ENCODE peak calls at places on chromosomes 4 and X, in eight cellular contexts. One of them, this sample, is unnamed.

GRCh38 chrX:142688256-142688655 is 337.5 kb upstream of the SPANXN4 start:
- DNase-seq in activated CD4-positive, alpha-beta T cell treated with anti-CD3 and anti-CD28 coated beads, Interleukin-2, amount 50 U/mL, for 24 hours: no peak
- DNase-seq in NK-92 treated with Interleukin-12 subunit alpha and Interleukin-12 subunit beta, amount 100 ng/mL, for 24 hours: no peak
- DNase-seq in OCI-LY7: no peak
- DNase-seq in IMR-90: no peak
- DNase-seq in SJSA1: no peak
- DNase-seq in NCI-H1092: no peak
- DNase-seq in Peyer's patch: no peak
- DNase-seq in this sample: no peak

GRCh38 chr4:87240341-87240740 is 19.9 kb upstream of the KLHL8 start:
- DNase-seq in SJSA1: no peak
- DNase-seq in activated CD4-positive, alpha-beta T cell treated with anti-CD3 and anti-CD28 coated beads, Interleukin-2, amount 50 U/mL, for 24 hours: no peak
- DNase-seq in Peyer's patch: no peak
- DNase-seq in OCI-LY7: no peak
- DNase-seq in NCI-H1092: no peak
- DNase-seq in NK-92 treated with Interleukin-12 subunit alpha and Interleukin-12 subunit beta, amount 100 ng/mL, for 24 hours: no peak
- DNase-seq in IMR-90: no peak
- DNase-seq in this sample: no peak

GRCh38 chr4:169225058-169225751 is 45.6 kb downstream of the SH3RF1 start:
- DNase-seq in NK-92 treated with Interleukin-12 subunit alpha and Interleukin-12 subunit beta, amount 100 ng/mL, for 24 hours: no peak
- DNase-seq in activated CD4-positive, alpha-beta T cell treated with anti-CD3 and anti-CD28 coated beads, Interleukin-2, amount 50 U/mL, for 24 hours: no peak
- DNase-seq in Peyer's patch: no peak
- DNase-seq in SJSA1: peak
- DNase-seq in NCI-H1092: no peak
- DNase-seq in OCI-LY7: no peak
- DNase-seq in IMR-90: peak
- DNase-seq in this sample: no peak

GRCh38 chrX:154516655-154517100 is 646 bp upstream of the FAM3A start:
- DNase-seq in activated CD4-positive, alpha-beta T cell treated with anti-CD3 and anti-CD28 coated beads, Interleukin-2, amount 50 U/mL, for 24 hours: no peak
- DNase-seq in NCI-H1092: no peak
- DNase-seq in OCI-LY7: no peak
- DNase-seq in NK-92 treated with Interleukin-12 subunit alpha and Interleukin-12 subunit beta, amount 100 ng/mL, for 24 hours: no peak
- DNase-seq in Peyer's patch: no peak
- DNase-seq in SJSA1: peak
- DNase-seq in IMR-90: peak
- DNase-seq in this sample: peak

GRCh38 chrX:19225906-19226305 is 103.6 kb upstream of the ADGRG2 start:
- DNase-seq in NCI-H1092: no peak
- DNase-seq in activated CD4-positive, alpha-beta T cell treated with anti-CD3 and anti-CD28 coated beads, Interleukin-2, amount 50 U/mL, for 24 hours: no peak
- DNase-seq in OCI-LY7: no peak
- DNase-seq in Peyer's patch: no peak
- DNase-seq in SJSA1: no peak
- DNase-seq in NK-92 treated with Interleukin-12 subunit alpha and Interleukin-12 subunit beta, amount 100 ng/mL, for 24 hours: no peak
- DNase-seq in IMR-90: peak
- DNase-seq in this sample: peak

GRCh38 chr4:86960557-86960959 is 25.7 kb downstream of the AFF1 start:
- DNase-seq in SJSA1: no peak
- DNase-seq in activated CD4-positive, alpha-beta T cell treated with anti-CD3 and anti-CD28 coated beads, Interleukin-2, amount 50 U/mL, for 24 hours: no peak
- DNase-seq in NCI-H1092: no peak
- DNase-seq in OCI-LY7: peak
- DNase-seq in Peyer's patch: no peak
- DNase-seq in IMR-90: peak
- DNase-seq in NK-92 treated with Interleukin-12 subunit alpha and Interleukin-12 subunit beta, amount 100 ng/mL, for 24 hours: no peak
- DNase-seq in this sample: no peak

GRCh38 chr4:186669159-186669720 is 54.4 kb downstream of the FAT1 start:
- DNase-seq in IMR-90: peak
- DNase-seq in NK-92 treated with Interleukin-12 subunit alpha and Interleukin-12 subunit beta, amount 100 ng/mL, for 24 hours: no peak
- DNase-seq in SJSA1: peak
- DNase-seq in Peyer's patch: no peak
- DNase-seq in activated CD4-positive, alpha-beta T cell treated with anti-CD3 and anti-CD28 coated beads, Interleukin-2, amount 50 U/mL, for 24 hours: no peak
- DNase-seq in OCI-LY7: peak
- DNase-seq in NCI-H1092: peak
- DNase-seq in this sample: no peak

GRCh38 chr4:164807611-164808010 is 53.7 kb downstream of the SMIM31 start:
- DNase-seq in NK-92 treated with Interleukin-12 subunit alpha and Interleukin-12 subunit beta, amount 100 ng/mL, for 24 hours: no peak
- DNase-seq in activated CD4-positive, alpha-beta T cell treated with anti-CD3 and anti-CD28 coated beads, Interleukin-2, amount 50 U/mL, for 24 hours: no peak
- DNase-seq in IMR-90: no peak
- DNase-seq in SJSA1: peak
- DNase-seq in NCI-H1092: no peak
- DNase-seq in Peyer's patch: no peak
- DNase-seq in OCI-LY7: no peak
- DNase-seq in this sample: peak

GRCh38 chr4:103429283-103429682 is 231.1 kb upstream of the CENPE start:
- DNase-seq in SJSA1: no peak
- DNase-seq in IMR-90: no peak
- DNase-seq in OCI-LY7: no peak
- DNase-seq in NCI-H1092: no peak
- DNase-seq in activated CD4-positive, alpha-beta T cell treated with anti-CD3 and anti-CD28 coated beads, Interleukin-2, amount 50 U/mL, for 24 hours: no peak
- DNase-seq in Peyer's patch: no peak
- DNase-seq in NK-92 treated with Interleukin-12 subunit alpha and Interleukin-12 subunit beta, amount 100 ng/mL, for 24 hours: no peak
- DNase-seq in this sample: peak

GRCh38 chrX:45003080-45003479 is 130.1 kb downstream of the KDM6A start:
- DNase-seq in NK-92 treated with Interleukin-12 subunit alpha and Interleukin-12 subunit beta, amount 100 ng/mL, for 24 hours: no peak
- DNase-seq in Peyer's patch: no peak
- DNase-seq in OCI-LY7: no peak
- DNase-seq in activated CD4-positive, alpha-beta T cell treated with anti-CD3 and anti-CD28 coated beads, Interleukin-2, amount 50 U/mL, for 24 hours: no peak
- DNase-seq in SJSA1: no peak
- DNase-seq in NCI-H1092: no peak
- DNase-seq in IMR-90: no peak
- DNase-seq in this sample: no peak

GRCh38 chr4:42628740-42629139 is 28.2 kb downstream of the ATP8A1 start:
- DNase-seq in activated CD4-positive, alpha-beta T cell treated with anti-CD3 and anti-CD28 coated beads, Interleukin-2, amount 50 U/mL, for 24 hours: no peak
- DNase-seq in NK-92 treated with Interleukin-12 subunit alpha and Interleukin-12 subunit beta, amount 100 ng/mL, for 24 hours: no peak
- DNase-seq in IMR-90: no peak
- DNase-seq in SJSA1: no peak
- DNase-seq in Peyer's patch: peak
- DNase-seq in NCI-H1092: no peak
- DNase-seq in OCI-LY7: no peak
- DNase-seq in this sample: no peak

GRCh38 chr4:81220269-81220668 is 5.2 kb upstream of the PRKG2 start:
- DNase-seq in activated CD4-positive, alpha-beta T cell treated with anti-CD3 and anti-CD28 coated beads, Interleukin-2, amount 50 U/mL, for 24 hours: no peak
- DNase-seq in OCI-LY7: no peak
- DNase-seq in Peyer's patch: no peak
- DNase-seq in IMR-90: no peak
- DNase-seq in NK-92 treated with Interleukin-12 subunit alpha and Interleukin-12 subunit beta, amount 100 ng/mL, for 24 hours: no peak
- DNase-seq in SJSA1: no peak
- DNase-seq in NCI-H1092: no peak
- DNase-seq in this sample: no peak

GRCh38 chrX:19776753-19777152 is 110.6 kb downstream of the SH3KBP1 start:
- DNase-seq in activated CD4-positive, alpha-beta T cell treated with anti-CD3 and anti-CD28 coated beads, Interleukin-2, amount 50 U/mL, for 24 hours: no peak
- DNase-seq in NCI-H1092: no peak
- DNase-seq in SJSA1: no peak
- DNase-seq in Peyer's patch: peak
- DNase-seq in OCI-LY7: peak
- DNase-seq in NK-92 treated with Interleukin-12 subunit alpha and Interleukin-12 subunit beta, amount 100 ng/mL, for 24 hours: no peak
- DNase-seq in IMR-90: no peak
- DNase-seq in this sample: no peak

GRCh38 chr4:33067221-33067620 is 2347.1 kb downstream of the PCDH7 start:
- DNase-seq in Peyer's patch: no peak
- DNase-seq in NK-92 treated with Interleukin-12 subunit alpha and Interleukin-12 subunit beta, amount 100 ng/mL, for 24 hours: no peak
- DNase-seq in NCI-H1092: no peak
- DNase-seq in IMR-90: peak
- DNase-seq in OCI-LY7: no peak
- DNase-seq in SJSA1: no peak
- DNase-seq in activated CD4-positive, alpha-beta T cell treated with anti-CD3 and anti-CD28 coated beads, Interleukin-2, amount 50 U/mL, for 24 hours: no peak
- DNase-seq in this sample: no peak

GRCh38 chr4:186569533-186570192 is 14.3 kb upstream of the MTNR1A start:
- DNase-seq in NCI-H1092: no peak
- DNase-seq in activated CD4-positive, alpha-beta T cell treated with anti-CD3 and anti-CD28 coated beads, Interleukin-2, amount 50 U/mL, for 24 hours: no peak
- DNase-seq in NK-92 treated with Interleukin-12 subunit alpha and Interleukin-12 subunit beta, amount 100 ng/mL, for 24 hours: no peak
- DNase-seq in SJSA1: peak
- DNase-seq in IMR-90: no peak
- DNase-seq in OCI-LY7: no peak
- DNase-seq in Peyer's patch: no peak
- DNase-seq in this sample: no peak

GRCh38 chrX:69238153-69238959 is 73.1 kb upstream of the PJA1 start:
- DNase-seq in activated CD4-positive, alpha-beta T cell treated with anti-CD3 and anti-CD28 coated beads, Interleukin-2, amount 50 U/mL, for 24 hours: no peak
- DNase-seq in NK-92 treated with Interleukin-12 subunit alpha and Interleukin-12 subunit beta, amount 100 ng/mL, for 24 hours: no peak
- DNase-seq in OCI-LY7: no peak
- DNase-seq in SJSA1: no peak
- DNase-seq in IMR-90: no peak
- DNase-seq in Peyer's patch: no peak
- DNase-seq in NCI-H1092: peak
- DNase-seq in this sample: no peak

GRCh38 chr4:74933562-74934015 is 673 bp downstream of the PARM1 start:
- DNase-seq in IMR-90: no peak
- DNase-seq in Peyer's patch: peak
- DNase-seq in activated CD4-positive, alpha-beta T cell treated with anti-CD3 and anti-CD28 coated beads, Interleukin-2, amount 50 U/mL, for 24 hours: no peak
- DNase-seq in NCI-H1092: no peak
- DNase-seq in OCI-LY7: no peak
- DNase-seq in NK-92 treated with Interleukin-12 subunit alpha and Interleukin-12 subunit beta, amount 100 ng/mL, for 24 hours: no peak
- DNase-seq in SJSA1: no peak
- DNase-seq in this sample: no peak

GRCh38 chr4:47031713-47032404 is 492 bp downstream of the GABRB1 start:
- DNase-seq in SJSA1: no peak
- DNase-seq in NK-92 treated with Interleukin-12 subunit alpha and Interleukin-12 subunit beta, amount 100 ng/mL, for 24 hours: no peak
- DNase-seq in Peyer's patch: peak
- DNase-seq in IMR-90: no peak
- DNase-seq in NCI-H1092: no peak
- DNase-seq in OCI-LY7: no peak
- DNase-seq in activated CD4-positive, alpha-beta T cell treated with anti-CD3 and anti-CD28 coated beads, Interleukin-2, amount 50 U/mL, for 24 hours: no peak
- DNase-seq in this sample: no peak

GRCh38 chrX:47234583-47234982 is 1.8 kb downstream of the USP11 start:
- DNase-seq in NCI-H1092: no peak
- DNase-seq in NK-92 treated with Interleukin-12 subunit alpha and Interleukin-12 subunit beta, amount 100 ng/mL, for 24 hours: no peak
- DNase-seq in OCI-LY7: no peak
- DNase-seq in SJSA1: no peak
- DNase-seq in IMR-90: peak
- DNase-seq in activated CD4-positive, alpha-beta T cell treated with anti-CD3 and anti-CD28 coated beads, Interleukin-2, amount 50 U/mL, for 24 hours: no peak
- DNase-seq in Peyer's patch: no peak
- DNase-seq in this sample: no peak

GRCh38 chrX:46298821-46299220 is 246.4 kb downstream of the ZNF674 start:
- DNase-seq in SJSA1: no peak
- DNase-seq in NCI-H1092: no peak
- DNase-seq in activated CD4-positive, alpha-beta T cell treated with anti-CD3 and anti-CD28 coated beads, Interleukin-2, amount 50 U/mL, for 24 hours: no peak
- DNase-seq in NK-92 treated with Interleukin-12 subunit alpha and Interleukin-12 subunit beta, amount 100 ng/mL, for 24 hours: no peak
- DNase-seq in IMR-90: peak
- DNase-seq in Peyer's patch: no peak
- DNase-seq in OCI-LY7: no peak
- DNase-seq in this sample: no peak

GRCh38 chr4:37803348-37803973 is 23.0 kb upstream of the PGM2 start:
- DNase-seq in activated CD4-positive, alpha-beta T cell treated with anti-CD3 and anti-CD28 coated beads, Interleukin-2, amount 50 U/mL, for 24 hours: no peak
- DNase-seq in IMR-90: peak
- DNase-seq in SJSA1: peak
- DNase-seq in OCI-LY7: peak
- DNase-seq in Peyer's patch: no peak
- DNase-seq in NK-92 treated with Interleukin-12 subunit alpha and Interleukin-12 subunit beta, amount 100 ng/mL, for 24 hours: no peak
- DNase-seq in NCI-H1092: no peak
- DNase-seq in this sample: no peak

GRCh38 chr4:33961751-33962150 is 2282.6 kb downstream of the ARAP2 start:
- DNase-seq in OCI-LY7: no peak
- DNase-seq in NK-92 treated with Interleukin-12 subunit alpha and Interleukin-12 subunit beta, amount 100 ng/mL, for 24 hours: no peak
- DNase-seq in IMR-90: peak
- DNase-seq in NCI-H1092: no peak
- DNase-seq in SJSA1: no peak
- DNase-seq in activated CD4-positive, alpha-beta T cell treated with anti-CD3 and anti-CD28 coated beads, Interleukin-2, amount 50 U/mL, for 24 hours: no peak
- DNase-seq in Peyer's patch: no peak
- DNase-seq in this sample: no peak

GRCh38 chr4:182925298-182925738 is 8.1 kb upstream of the DCTD start:
- DNase-seq in SJSA1: peak
- DNase-seq in IMR-90: peak
- DNase-seq in NCI-H1092: peak
- DNase-seq in activated CD4-positive, alpha-beta T cell treated with anti-CD3 and anti-CD28 coated beads, Interleukin-2, amount 50 U/mL, for 24 hours: peak
- DNase-seq in Peyer's patch: peak
- DNase-seq in OCI-LY7: peak
- DNase-seq in NK-92 treated with Interleukin-12 subunit alpha and Interleukin-12 subunit beta, amount 100 ng/mL, for 24 hours: peak
- DNase-seq in this sample: peak

GRCh38 chrX:79080131-79080530 is 64.4 kb upstream of the GPR174 start:
- DNase-seq in activated CD4-positive, alpha-beta T cell treated with anti-CD3 and anti-CD28 coated beads, Interleukin-2, amount 50 U/mL, for 24 hours: no peak
- DNase-seq in IMR-90: no peak
- DNase-seq in Peyer's patch: no peak
- DNase-seq in OCI-LY7: no peak
- DNase-seq in SJSA1: peak
- DNase-seq in NK-92 treated with Interleukin-12 subunit alpha and Interleukin-12 subunit beta, amount 100 ng/mL, for 24 hours: no peak
- DNase-seq in NCI-H1092: no peak
- DNase-seq in this sample: no peak

GRCh38 chrX:42093756-42094155 is 170.4 kb upstream of the CASK start:
- DNase-seq in NK-92 treated with Interleukin-12 subunit alpha and Interleukin-12 subunit beta, amount 100 ng/mL, for 24 hours: no peak
- DNase-seq in NCI-H1092: no peak
- DNase-seq in OCI-LY7: no peak
- DNase-seq in activated CD4-positive, alpha-beta T cell treated with anti-CD3 and anti-CD28 coated beads, Interleukin-2, amount 50 U/mL, for 24 hours: no peak
- DNase-seq in Peyer's patch: no peak
- DNase-seq in SJSA1: peak
- DNase-seq in IMR-90: peak
- DNase-seq in this sample: no peak

GRCh38 chr4:173529505-173530325 is at the start of gene HAND2:
- DNase-seq in IMR-90: peak
- DNase-seq in OCI-LY7: no peak
- DNase-seq in activated CD4-positive, alpha-beta T cell treated with anti-CD3 and anti-CD28 coated beads, Interleukin-2, amount 50 U/mL, for 24 hours: no peak
- DNase-seq in NCI-H1092: peak
- DNase-seq in NK-92 treated with Interleukin-12 subunit alpha and Interleukin-12 subunit beta, amount 100 ng/mL, for 24 hours: no peak
- DNase-seq in Peyer's patch: no peak
- DNase-seq in SJSA1: no peak
- DNase-seq in this sample: no peak

GRCh38 chrX:48966796-48967579 is 4.7 kb downstream of the KCND1 start:
- DNase-seq in Peyer's patch: no peak
- DNase-seq in activated CD4-positive, alpha-beta T cell treated with anti-CD3 and anti-CD28 coated beads, Interleukin-2, amount 50 U/mL, for 24 hours: no peak
- DNase-seq in OCI-LY7: no peak
- DNase-seq in IMR-90: peak
- DNase-seq in SJSA1: peak
- DNase-seq in NK-92 treated with Interleukin-12 subunit alpha and Interleukin-12 subunit beta, amount 100 ng/mL, for 24 hours: no peak
- DNase-seq in NCI-H1092: no peak
- DNase-seq in this sample: no peak

GRCh38 chr4:105637409-105638258 is 70.9 kb downstream of the INTS12 start:
- DNase-seq in SJSA1: no peak
- DNase-seq in Peyer's patch: peak
- DNase-seq in IMR-90: peak
- DNase-seq in OCI-LY7: peak
- DNase-seq in NK-92 treated with Interleukin-12 subunit alpha and Interleukin-12 subunit beta, amount 100 ng/mL, for 24 hours: no peak
- DNase-seq in activated CD4-positive, alpha-beta T cell treated with anti-CD3 and anti-CD28 coated beads, Interleukin-2, amount 50 U/mL, for 24 hours: no peak
- DNase-seq in NCI-H1092: peak
- DNase-seq in this sample: no peak

GRCh38 chr4:103085555-103086196 is 9.1 kb upstream of the SLC9B2 start:
- DNase-seq in activated CD4-positive, alpha-beta T cell treated with anti-CD3 and anti-CD28 coated beads, Interleukin-2, amount 50 U/mL, for 24 hours: no peak
- DNase-seq in Peyer's patch: no peak
- DNase-seq in SJSA1: no peak
- DNase-seq in NCI-H1092: no peak
- DNase-seq in OCI-LY7: no peak
- DNase-seq in IMR-90: no peak
- DNase-seq in NK-92 treated with Interleukin-12 subunit alpha and Interleukin-12 subunit beta, amount 100 ng/mL, for 24 hours: no peak
- DNase-seq in this sample: no peak